ENCODE peak calls at places on chromosome 16, in five cellular contexts. One of them, this sample, is unnamed.

GRCh38 chr16:9061358-9061813 is 30.1 kb upstream of the HAPSTR1 start:
- DNase-seq in gastrocnemius medialis: peak; percentile 81
- DNase-seq in uterus: peak; percentile 17
- DNase-seq in PC-9: peak; percentile 49
- DNase-seq in right cardiac atrium: peak; percentile 64
- DNase-seq in this sample: peak; percentile 39

GRCh38 chr16:64964126-64964540 is 157.7 kb downstream of the CDH11 start:
- DNase-seq in uterus: no peak
- DNase-seq in gastrocnemius medialis: no peak
- DNase-seq in right cardiac atrium: no peak
- DNase-seq in PC-9: no peak
- DNase-seq in this sample: peak; percentile 64

GRCh38 chr16:21950782-21951521 is 2.2 kb upstream of the UQCRC2 start:
- DNase-seq in PC-9: peak; percentile 41
- DNase-seq in uterus: no peak
- DNase-seq in right cardiac atrium: no peak
- DNase-seq in gastrocnemius medialis: no peak
- DNase-seq in this sample: peak; percentile 12

GRCh38 chr16:67456383-67457140 is 24.4 kb downstream of the ATP6V0D1 start:
- DNase-seq in gastrocnemius medialis: peak; percentile 90
- DNase-seq in PC-9: no peak
- DNase-seq in uterus: peak; percentile 81
- DNase-seq in right cardiac atrium: peak; percentile 87
- DNase-seq in this sample: peak; percentile 72

GRCh38 chr16:7246578-7246977 is 86.1 kb upstream of the RBFOX1 start:
- DNase-seq in PC-9: no peak
- DNase-seq in gastrocnemius medialis: no peak
- DNase-seq in right cardiac atrium: no peak
- DNase-seq in uterus: no peak
- DNase-seq in this sample: peak; percentile 82

GRCh38 chr16:87653234-87653633 is 50.9 kb downstream of the JPH3 start:
- DNase-seq in PC-9: no peak
- DNase-seq in uterus: no peak
- DNase-seq in gastrocnemius medialis: no peak
- DNase-seq in right cardiac atrium: peak; percentile 20
- DNase-seq in this sample: no peak

GRCh38 chr16:23949630-23950290 is 114.0 kb downstream of the PRKCB start:
- DNase-seq in uterus: no peak
- DNase-seq in right cardiac atrium: peak; percentile 77
- DNase-seq in PC-9: no peak
- DNase-seq in gastrocnemius medialis: no peak
- DNase-seq in this sample: no peak

GRCh38 chr16:47043970-47044684 is 70.7 kb upstream of the DNAJA2 start:
- DNase-seq in PC-9: no peak
- DNase-seq in right cardiac atrium: no peak
- DNase-seq in gastrocnemius medialis: no peak
- DNase-seq in uterus: no peak
- DNase-seq in this sample: peak; percentile 12

GRCh38 chr16:89687092-89687940 is 827 bp downstream of the CDK10 start:
- DNase-seq in gastrocnemius medialis: peak; percentile 7
- DNase-seq in PC-9: peak; percentile 50
- DNase-seq in right cardiac atrium: no peak
- DNase-seq in uterus: no peak
- DNase-seq in this sample: peak; percentile 28

GRCh38 chr16:17304814-17305169 is 166.0 kb downstream of the XYLT1 start:
- DNase-seq in right cardiac atrium: no peak
- DNase-seq in gastrocnemius medialis: no peak
- DNase-seq in PC-9: no peak
- DNase-seq in uterus: no peak
- DNase-seq in this sample: no peak

GRCh38 chr16:15032547-15033308 is 23.1 kb downstream of the NTAN1 start:
- DNase-seq in gastrocnemius medialis: no peak
- DNase-seq in PC-9: peak; percentile 19
- DNase-seq in right cardiac atrium: no peak
- DNase-seq in uterus: no peak
- DNase-seq in this sample: peak; percentile 65

GRCh38 chr16:48590476-48590875 is 19.5 kb downstream of the N4BP1 start:
- DNase-seq in uterus: no peak
- DNase-seq in PC-9: no peak
- DNase-seq in right cardiac atrium: no peak
- DNase-seq in gastrocnemius medialis: no peak
- DNase-seq in this sample: no peak

GRCh38 chr16:46762583-46762982 is 14.4 kb upstream of the MYLK3 start:
- DNase-seq in uterus: no peak
- DNase-seq in gastrocnemius medialis: no peak
- DNase-seq in right cardiac atrium: no peak
- DNase-seq in PC-9: peak; percentile 43
- DNase-seq in this sample: no peak

GRCh38 chr16:88430185-88430523 is 22.9 kb upstream of the ZFPM1 start:
- DNase-seq in right cardiac atrium: no peak
- DNase-seq in PC-9: no peak
- DNase-seq in uterus: no peak
- DNase-seq in gastrocnemius medialis: no peak
- DNase-seq in this sample: no peak

GRCh38 chr16:54962045-54962444 is 31.4 kb downstream of the IRX5 start:
- DNase-seq in right cardiac atrium: no peak
- DNase-seq in PC-9: no peak
- DNase-seq in uterus: no peak
- DNase-seq in gastrocnemius medialis: no peak
- DNase-seq in this sample: no peak

GRCh38 chr16:66634527-66635196 is 30.2 kb downstream of the CMTM3 start:
- DNase-seq in gastrocnemius medialis: no peak
- DNase-seq in right cardiac atrium: no peak
- DNase-seq in PC-9: no peak
- DNase-seq in uterus: no peak
- DNase-seq in this sample: no peak

GRCh38 chr16:87471278-87472141 is 21.3 kb downstream of the ZCCHC14 start:
- DNase-seq in uterus: no peak
- DNase-seq in gastrocnemius medialis: no peak
- DNase-seq in PC-9: no peak
- DNase-seq in right cardiac atrium: no peak
- DNase-seq in this sample: no peak

GRCh38 chr16:87723224-87723619 is 42.6 kb downstream of the KLHDC4 start:
- DNase-seq in gastrocnemius medialis: peak; percentile 29
- DNase-seq in uterus: no peak
- DNase-seq in right cardiac atrium: peak; percentile 78
- DNase-seq in PC-9: no peak
- DNase-seq in this sample: peak; percentile 71

GRCh38 chr16:75550211-75550662 is 5.8 kb downstream of the TMEM231 start:
- DNase-seq in PC-9: no peak
- DNase-seq in uterus: peak; percentile 52
- DNase-seq in right cardiac atrium: no peak
- DNase-seq in gastrocnemius medialis: no peak
- DNase-seq in this sample: peak; percentile 38

GRCh38 chr16:75064403-75065148 is 52.0 kb downstream of the LDHD start:
- DNase-seq in PC-9: peak; percentile 91
- DNase-seq in uterus: no peak
- DNase-seq in right cardiac atrium: no peak
- DNase-seq in gastrocnemius medialis: no peak
- DNase-seq in this sample: no peak

GRCh38 chr16:55411231-55411630 is 67.8 kb upstream of the MMP2 start:
- DNase-seq in PC-9: no peak
- DNase-seq in gastrocnemius medialis: no peak
- DNase-seq in right cardiac atrium: no peak
- DNase-seq in uterus: no peak
- DNase-seq in this sample: no peak

GRCh38 chr16:70430667-70431536 is 8.0 kb downstream of the ST3GAL2 start:
- DNase-seq in right cardiac atrium: peak; percentile 58
- DNase-seq in uterus: no peak
- DNase-seq in PC-9: peak; percentile 65
- DNase-seq in gastrocnemius medialis: no peak
- DNase-seq in this sample: no peak

GRCh38 chr16:53112015-53112414 is 57.2 kb downstream of the CHD9 start:
- DNase-seq in right cardiac atrium: no peak
- DNase-seq in PC-9: no peak
- DNase-seq in uterus: no peak
- DNase-seq in gastrocnemius medialis: no peak
- DNase-seq in this sample: peak; percentile 26

GRCh38 chr16:53115047-53115446 is 60.3 kb downstream of the CHD9 start:
- DNase-seq in right cardiac atrium: no peak
- DNase-seq in PC-9: no peak
- DNase-seq in uterus: no peak
- DNase-seq in gastrocnemius medialis: no peak
- DNase-seq in this sample: no peak

GRCh38 chr16:53105565-53105964 is 50.8 kb downstream of the CHD9 start:
- DNase-seq in uterus: no peak
- DNase-seq in PC-9: no peak
- DNase-seq in gastrocnemius medialis: no peak
- DNase-seq in right cardiac atrium: no peak
- DNase-seq in this sample: no peak

GRCh38 chr16:53115773-53116172 is 61.0 kb downstream of the CHD9 start:
- DNase-seq in right cardiac atrium: no peak
- DNase-seq in PC-9: no peak
- DNase-seq in gastrocnemius medialis: no peak
- DNase-seq in uterus: no peak
- DNase-seq in this sample: no peak

DNA sequence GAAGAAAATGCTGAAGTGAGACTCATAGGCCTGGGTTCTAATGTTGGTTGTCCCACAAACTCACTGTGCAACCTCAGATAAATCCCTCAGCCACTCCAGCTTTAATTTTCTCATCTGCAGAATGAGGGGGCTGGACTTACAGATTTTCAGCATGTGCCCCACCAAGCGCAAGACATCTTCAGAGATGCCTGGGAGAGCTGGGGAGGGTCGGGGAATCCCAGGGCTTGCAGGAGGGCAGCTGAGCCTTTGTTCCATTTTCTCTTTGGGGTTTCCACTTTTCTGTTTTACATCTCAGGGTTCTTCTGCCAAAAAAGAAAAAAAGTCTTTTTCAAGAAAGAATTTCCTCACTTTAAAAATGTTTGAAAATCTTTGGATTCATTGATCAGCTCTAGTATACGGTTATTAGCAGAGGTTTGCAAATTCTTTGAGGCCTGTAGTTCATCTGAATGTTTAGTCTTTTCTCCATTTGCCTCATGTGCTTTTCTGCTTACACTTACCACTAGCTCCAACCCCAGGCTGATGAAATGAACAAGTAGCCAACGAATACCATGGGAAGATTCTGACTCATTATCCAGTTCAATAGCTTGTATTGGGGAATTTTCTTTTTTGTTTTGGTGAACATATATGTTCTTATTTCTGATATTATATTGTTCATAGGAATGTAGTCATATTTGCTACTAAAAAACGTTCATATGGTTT is 56.4 kb downstream of the CHD9 start:
- DNase-seq in PC-9: no peak
- DNase-seq in gastrocnemius medialis: no peak
- DNase-seq in right cardiac atrium: no peak
- DNase-seq in uterus: no peak
- DNase-seq in this sample: no peak
- H3K4me3 ChIP-seq in PC-9: no peak overlapping the region
- H3K4me3 ChIP-seq in gastrocnemius medialis: no peak overlapping the region
- H3K4me3 ChIP-seq in right cardiac atrium: no peak overlapping the region
- H3K4me3 ChIP-seq in uterus: no peak overlapping the region
- H3K4me3 ChIP-seq in this sample: no peak overlapping the region

GRCh38 chr16:27335349-27336052 is 21.7 kb downstream of the IL4R start:
- DNase-seq in uterus: no peak
- DNase-seq in gastrocnemius medialis: no peak
- DNase-seq in PC-9: no peak
- DNase-seq in right cardiac atrium: no peak
- DNase-seq in this sample: no peak
- H3K4me1 ChIP-seq in uterus: peaks cover 9% of the 10 kb centered on the region
- H3K4me1 ChIP-seq in gastrocnemius medialis: no peaks in the 10 kb centered on the region
- H3K4me1 ChIP-seq in PC-9: no peaks in the 10 kb centered on the region
- H3K4me1 ChIP-seq in right cardiac atrium: no peaks in the 10 kb centered on the region
- H3K4me1 ChIP-seq in this sample: no peaks in the 10 kb centered on the region

DNA sequence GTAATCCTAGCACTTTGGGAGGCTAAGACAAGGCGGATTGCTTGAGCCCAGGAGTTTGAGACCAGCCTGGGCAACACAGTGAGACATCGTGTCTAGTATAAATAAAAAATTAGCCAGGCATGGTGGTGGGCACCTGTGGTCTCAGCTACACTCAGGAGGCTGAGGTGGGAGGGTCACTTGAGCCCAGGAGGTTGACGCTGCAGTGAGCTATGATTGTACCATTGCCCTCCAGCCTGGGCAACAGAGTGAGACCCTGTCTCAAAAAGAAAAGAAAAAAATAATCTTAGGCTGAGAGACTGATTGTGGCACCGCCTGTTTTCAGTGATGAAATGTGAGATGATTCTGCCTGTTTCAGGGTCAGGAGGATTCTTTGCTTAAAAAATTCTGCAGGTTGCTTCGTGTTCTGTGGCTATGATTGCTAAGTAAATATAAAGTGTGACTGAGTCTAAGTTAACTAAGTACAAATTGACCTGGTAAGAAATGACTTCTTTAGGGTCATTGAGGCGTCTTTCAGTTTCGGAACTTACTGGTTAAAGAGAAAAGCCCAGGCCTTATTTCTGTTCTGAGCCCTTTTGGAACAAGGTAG is 128.3 kb downstream of the SOCS1 start:
- DNase-seq in uterus: no peak
- DNase-seq in PC-9: no peak
- DNase-seq in right cardiac atrium: no peak
- DNase-seq in gastrocnemius medialis: no peak
- DNase-seq in this sample: no peak
- H3K27ac ChIP-seq in uterus: peak overlapping the region; percentile 84
- H3K27ac ChIP-seq in PC-9: no peak overlapping the region
- H3K27ac ChIP-seq in right cardiac atrium: no peak overlapping the region
- H3K27ac ChIP-seq in gastrocnemius medialis: peak overlapping the region; percentile 30
- H3K27ac ChIP-seq in this sample: no peak overlapping the region

GRCh38 chr16:1494711-1495110 is 1.6 kb downstream of the TELO2 start:
- DNase-seq in gastrocnemius medialis: peak; percentile 56
- DNase-seq in uterus: no peak
- DNase-seq in PC-9: no peak
- DNase-seq in right cardiac atrium: peak; percentile 80
- DNase-seq in this sample: peak; percentile 14
- H3K4me3 ChIP-seq in gastrocnemius medialis: peak overlapping the region; percentile 78
- H3K4me3 ChIP-seq in uterus: no peak overlapping the region
- H3K4me3 ChIP-seq in PC-9: peak overlapping the region; percentile 98
- H3K4me3 ChIP-seq in right cardiac atrium: no peak overlapping the region
- H3K4me3 ChIP-seq in this sample: no peak overlapping the region

DNA sequence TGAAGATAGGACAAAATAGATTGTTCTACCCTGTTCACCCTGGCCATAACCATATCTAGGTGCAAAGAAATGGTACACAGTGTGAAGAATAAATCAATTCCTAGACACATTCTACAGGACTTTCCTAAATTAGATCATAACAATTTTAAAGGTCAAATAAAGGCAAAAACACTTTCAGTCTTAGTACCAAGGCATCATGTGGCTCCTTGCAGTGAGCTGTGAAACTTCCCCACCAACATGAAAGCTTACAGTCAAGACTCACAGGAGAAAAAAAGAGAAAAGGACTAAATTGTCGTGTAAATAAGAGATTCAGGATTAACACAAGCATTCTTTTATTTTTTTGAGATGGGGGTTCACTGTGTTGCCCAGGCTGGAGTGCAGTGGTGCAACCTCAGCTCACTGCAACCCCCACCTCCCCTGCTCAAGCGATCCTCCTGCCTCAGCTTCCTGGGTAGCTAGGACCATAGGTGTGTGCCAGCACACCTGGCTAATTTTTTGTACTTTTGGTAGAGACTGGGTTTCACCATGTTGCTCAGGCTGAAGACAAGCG is 14.2 kb downstream of the NSMCE1 start:
- DNase-seq in PC-9: no peak
- DNase-seq in gastrocnemius medialis: no peak
- DNase-seq in right cardiac atrium: no peak
- DNase-seq in uterus: no peak
- DNase-seq in this sample: no peak
- H3K4me1 ChIP-seq in PC-9: peaks cover 34% of the 10 kb centered on the region
- H3K4me1 ChIP-seq in gastrocnemius medialis: peaks cover 14% of the 10 kb centered on the region
- H3K4me1 ChIP-seq in right cardiac atrium: peaks cover 4% of the 10 kb centered on the region
- H3K4me1 ChIP-seq in uterus: no peaks in the 10 kb centered on the region
- H3K4me1 ChIP-seq in this sample: no peaks in the 10 kb centered on the region

This sample was measured in cardiac muscle cell.